ENCODE peak calls at places on chromosomes 3 and 15, in nine cellular contexts. One of them, this sample, is unnamed.

GRCh38 chr3:139517321-139517720 is 22.2 kb downstream of the RBP1 start:
- DNase-seq in AG09309: no peak
- DNase-seq in EH: no peak
- DNase-seq in T-helper 2 cell treated with Interferon-gamma antibody and Interleukin-4, amounts not matched to agents 5 μg/mL and 100 μg/mL, for 36 hours: no peak
- DNase-seq in mesothelial cell of epicardium: no peak
- DNase-seq in cardiac muscle cell: no peak
- DNase-seq in activated CD8-positive, alpha-beta memory T cell treated with anti-CD3 and anti-CD28 coated beads, Interleukin-2, amount 50 U/mL, for 48 hours: no peak
- DNase-seq in stromal cell of bone marrow: no peak
- DNase-seq in body of pancreas: no peak
- DNase-seq in this sample: no peak

GRCh38 chr3:158842946-158843345 is 41.1 kb downstream of the MFSD1 start:
- DNase-seq in AG09309: peak; percentile 17
- DNase-seq in EH: peak; percentile 16
- DNase-seq in T-helper 2 cell treated with Interferon-gamma antibody and Interleukin-4, amounts not matched to agents 5 μg/mL and 100 μg/mL, for 36 hours: no peak
- DNase-seq in mesothelial cell of epicardium: no peak
- DNase-seq in cardiac muscle cell: no peak
- DNase-seq in activated CD8-positive, alpha-beta memory T cell treated with anti-CD3 and anti-CD28 coated beads, Interleukin-2, amount 50 U/mL, for 48 hours: no peak
- DNase-seq in stromal cell of bone marrow: peak; percentile 25
- DNase-seq in body of pancreas: no peak
- DNase-seq in this sample: no peak

GRCh38 chr3:149299938-149300791 is 33.3 kb downstream of the TM4SF18 start:
- DNase-seq in AG09309: peak; percentile 94
- DNase-seq in EH: peak; percentile 97
- DNase-seq in T-helper 2 cell treated with Interferon-gamma antibody and Interleukin-4, amounts not matched to agents 5 μg/mL and 100 μg/mL, for 36 hours: peak; percentile 32
- DNase-seq in mesothelial cell of epicardium: no peak
- DNase-seq in cardiac muscle cell: peak; percentile 29
- DNase-seq in activated CD8-positive, alpha-beta memory T cell treated with anti-CD3 and anti-CD28 coated beads, Interleukin-2, amount 50 U/mL, for 48 hours: no peak
- DNase-seq in stromal cell of bone marrow: peak; percentile 97
- DNase-seq in body of pancreas: peak; percentile 77
- DNase-seq in this sample: no peak

GRCh38 chr15:77659350-77660321 is 26.9 kb upstream of the LINGO1 start:
- DNase-seq in AG09309: peak; percentile 7
- DNase-seq in EH: peak; percentile 65
- DNase-seq in T-helper 2 cell treated with Interferon-gamma antibody and Interleukin-4, amounts not matched to agents 5 μg/mL and 100 μg/mL, for 36 hours: no peak
- DNase-seq in mesothelial cell of epicardium: no peak
- DNase-seq in cardiac muscle cell: peak; percentile 81
- DNase-seq in activated CD8-positive, alpha-beta memory T cell treated with anti-CD3 and anti-CD28 coated beads, Interleukin-2, amount 50 U/mL, for 48 hours: peak; percentile 68
- DNase-seq in stromal cell of bone marrow: peak; percentile 17
- DNase-seq in body of pancreas: peak; percentile 69
- DNase-seq in this sample: no peak

GRCh38 chr15:39788108-39788507 is 5.5 kb upstream of the FSIP1 start:
- DNase-seq in AG09309: no peak
- DNase-seq in EH: peak; percentile 63
- DNase-seq in T-helper 2 cell treated with Interferon-gamma antibody and Interleukin-4, amounts not matched to agents 5 μg/mL and 100 μg/mL, for 36 hours: peak; percentile 37
- DNase-seq in mesothelial cell of epicardium: no peak
- DNase-seq in cardiac muscle cell: no peak
- DNase-seq in activated CD8-positive, alpha-beta memory T cell treated with anti-CD3 and anti-CD28 coated beads, Interleukin-2, amount 50 U/mL, for 48 hours: no peak
- DNase-seq in stromal cell of bone marrow: no peak
- DNase-seq in body of pancreas: no peak
- DNase-seq in this sample: peak; percentile 11

GRCh38 chr15:68711406-68711805 is 109.3 kb downstream of the ANP32A start:
- DNase-seq in AG09309: no peak
- DNase-seq in EH: no peak
- DNase-seq in T-helper 2 cell treated with Interferon-gamma antibody and Interleukin-4, amounts not matched to agents 5 μg/mL and 100 μg/mL, for 36 hours: no peak
- DNase-seq in mesothelial cell of epicardium: no peak
- DNase-seq in cardiac muscle cell: no peak
- DNase-seq in activated CD8-positive, alpha-beta memory T cell treated with anti-CD3 and anti-CD28 coated beads, Interleukin-2, amount 50 U/mL, for 48 hours: no peak
- DNase-seq in stromal cell of bone marrow: no peak
- DNase-seq in body of pancreas: no peak
- DNase-seq in this sample: no peak

GRCh38 chr3:56885879-56886647 is 84.3 kb upstream of the ARHGEF3 start:
- DNase-seq in AG09309: no peak
- DNase-seq in EH: no peak
- DNase-seq in T-helper 2 cell treated with Interferon-gamma antibody and Interleukin-4, amounts not matched to agents 5 μg/mL and 100 μg/mL, for 36 hours: no peak
- DNase-seq in mesothelial cell of epicardium: no peak
- DNase-seq in cardiac muscle cell: no peak
- DNase-seq in activated CD8-positive, alpha-beta memory T cell treated with anti-CD3 and anti-CD28 coated beads, Interleukin-2, amount 50 U/mL, for 48 hours: no peak
- DNase-seq in stromal cell of bone marrow: no peak
- DNase-seq in body of pancreas: no peak
- DNase-seq in this sample: no peak

GRCh38 chr15:81069909-81070308 is 64.2 kb upstream of the CFAP161 start:
- DNase-seq in AG09309: no peak
- DNase-seq in EH: no peak
- DNase-seq in T-helper 2 cell treated with Interferon-gamma antibody and Interleukin-4, amounts not matched to agents 5 μg/mL and 100 μg/mL, for 36 hours: no peak
- DNase-seq in mesothelial cell of epicardium: no peak
- DNase-seq in cardiac muscle cell: no peak
- DNase-seq in activated CD8-positive, alpha-beta memory T cell treated with anti-CD3 and anti-CD28 coated beads, Interleukin-2, amount 50 U/mL, for 48 hours: no peak
- DNase-seq in stromal cell of bone marrow: no peak
- DNase-seq in body of pancreas: no peak
- DNase-seq in this sample: no peak

GRCh38 chr3:58006661-58007060 is 1.6 kb upstream of the FLNB start:
- DNase-seq in AG09309: no peak
- DNase-seq in EH: no peak
- DNase-seq in T-helper 2 cell treated with Interferon-gamma antibody and Interleukin-4, amounts not matched to agents 5 μg/mL and 100 μg/mL, for 36 hours: no peak
- DNase-seq in mesothelial cell of epicardium: no peak
- DNase-seq in cardiac muscle cell: no peak
- DNase-seq in activated CD8-positive, alpha-beta memory T cell treated with anti-CD3 and anti-CD28 coated beads, Interleukin-2, amount 50 U/mL, for 48 hours: no peak
- DNase-seq in stromal cell of bone marrow: no peak
- DNase-seq in body of pancreas: no peak
- DNase-seq in this sample: no peak

GRCh38 chr3:115062412-115062956 is 84.6 kb downstream of the ZBTB20 start:
- DNase-seq in AG09309: peak; percentile 23
- DNase-seq in EH: peak; percentile 77
- DNase-seq in T-helper 2 cell treated with Interferon-gamma antibody and Interleukin-4, amounts not matched to agents 5 μg/mL and 100 μg/mL, for 36 hours: no peak
- DNase-seq in mesothelial cell of epicardium: no peak
- DNase-seq in cardiac muscle cell: no peak
- DNase-seq in activated CD8-positive, alpha-beta memory T cell treated with anti-CD3 and anti-CD28 coated beads, Interleukin-2, amount 50 U/mL, for 48 hours: no peak
- DNase-seq in stromal cell of bone marrow: no peak
- DNase-seq in body of pancreas: no peak
- DNase-seq in this sample: no peak